ENCODE peak calls at places on chromosome 14, in five cellular contexts. One of them, this sample, is unnamed.

GRCh38 chr14:69592923-69593677 is 18.3 kb upstream of the SUSD6 start:
- DNase-seq in NCI-H510A treated with DMSO at 0.1 percent for 48 hours: no peak
- DNase-seq in cerebellum: no peak
- DNase-seq in anterior cingulate cortex: no peak
- DNase-seq in posterior vena cava: peak; percentile 83
- DNase-seq in this sample: no peak

GRCh38 chr14:57390806-57391562 is 598 bp downstream of the NAA30 start:
- DNase-seq in NCI-H510A treated with DMSO at 0.1 percent for 48 hours: no peak
- DNase-seq in cerebellum: peak; percentile 26
- DNase-seq in anterior cingulate cortex: no peak
- DNase-seq in posterior vena cava: peak; percentile 82
- DNase-seq in this sample: peak; percentile 62

GRCh38 chr14:101511620-101512395 is 49.5 kb upstream of the DIO3 start:
- DNase-seq in NCI-H510A treated with DMSO at 0.1 percent for 48 hours: no peak
- DNase-seq in cerebellum: no peak
- DNase-seq in anterior cingulate cortex: no peak
- DNase-seq in posterior vena cava: no peak
- DNase-seq in this sample: no peak

GRCh38 chr14:93723001-93723400 is 65.3 kb downstream of the PRIMA1 start:
- DNase-seq in NCI-H510A treated with DMSO at 0.1 percent for 48 hours: no peak
- DNase-seq in cerebellum: no peak
- DNase-seq in anterior cingulate cortex: no peak
- DNase-seq in posterior vena cava: no peak
- DNase-seq in this sample: peak; percentile 22

GRCh38 chr14:52355016-52355430 is 40.9 kb downstream of the PTGER2 start:
- DNase-seq in NCI-H510A treated with DMSO at 0.1 percent for 48 hours: no peak
- DNase-seq in cerebellum: no peak
- DNase-seq in anterior cingulate cortex: no peak
- DNase-seq in posterior vena cava: no peak
- DNase-seq in this sample: no peak

GRCh38 chr14:61533513-61534255 is 161.6 kb upstream of the HIF1A start:
- DNase-seq in NCI-H510A treated with DMSO at 0.1 percent for 48 hours: no peak
- DNase-seq in cerebellum: no peak
- DNase-seq in anterior cingulate cortex: no peak
- DNase-seq in posterior vena cava: no peak
- DNase-seq in this sample: no peak

GRCh38 chr14:24279301-24280186 is 8.1 kb upstream of the RABGGTA start:
- DNase-seq in NCI-H510A treated with DMSO at 0.1 percent for 48 hours: no peak
- DNase-seq in cerebellum: no peak
- DNase-seq in anterior cingulate cortex: no peak
- DNase-seq in posterior vena cava: no peak
- DNase-seq in this sample: no peak

GRCh38 chr14:39050389-39050788 is 52.6 kb downstream of the SEC23A start:
- DNase-seq in NCI-H510A treated with DMSO at 0.1 percent for 48 hours: no peak
- DNase-seq in cerebellum: no peak
- DNase-seq in anterior cingulate cortex: no peak
- DNase-seq in posterior vena cava: no peak
- DNase-seq in this sample: no peak

GRCh38 chr14:60251877-60252276 is 2.9 kb downstream of the PPM1A start:
- DNase-seq in NCI-H510A treated with DMSO at 0.1 percent for 48 hours: no peak
- DNase-seq in cerebellum: no peak
- DNase-seq in anterior cingulate cortex: no peak
- DNase-seq in posterior vena cava: no peak
- DNase-seq in this sample: no peak